ENCODE peak calls at places on chromosome 21, in four cellular contexts. R is IMR-90, S is mesenchymal stem cell, M is H9. V is an unnamed sample.

GRCh38 chr21:34886554-34887385 is 162.3 kb downstream of the RUNX1 start:
- DNase-seq in R (no peak), S (peak; percentile 51), M (peak; percentile 47), V (peak; percentile 47)

GRCh38 chr21:18369115-18369514 is 34.5 kb downstream of the TMPRSS15 start:
- DNase-seq in R (no peak), S (peak; percentile 46), M (no peak), V (peak; percentile 32)

GRCh38 chr21:35222021-35222420 is 172.9 kb upstream of the RUNX1 start:
- DNase-seq in R (no peak), S (no peak), M (no peak), V (no peak)

GRCh38 chr21:35226960-35227741 is 178.0 kb upstream of the RUNX1 start:
- DNase-seq in R (no peak), S (no peak), M (no peak), V (no peak)

GRCh38 chr21:29237110-29238051 is 61.3 kb upstream of the BACH1 start:
- DNase-seq in R (no peak), S (no peak), M (no peak), V (peak; percentile 47)

GRCh38 chr21:29678616-29679015 is 261.2 kb downstream of the GRIK1 start:
- DNase-seq in R (no peak), S (no peak), M (no peak), V (no peak)

GRCh38 chr21:37917612-37918011 is 1.4 kb upstream of the KCNJ6 start:
- DNase-seq in R (peak; percentile 87), S (peak; percentile 69), M (no peak), V (peak; percentile 69)

GRCh38 chr21:26961704-26962103 is 5.2 kb downstream of the ADAMTS5 start:
- DNase-seq in R (no peak), S (no peak), M (peak; percentile 51), V (no peak)

GRCh38 chr21:41317458-41317857 is 857 bp downstream of the FAM3B start:
- DNase-seq in R (no peak), S (no peak), M (no peak), V (no peak)

GRCh38 chr21:31515253-31515652 is 144.2 kb upstream of the SOD1 start:
- DNase-seq in R (no peak), S (no peak), M (no peak), V (no peak)

GRCh38 chr21:42195378-42196031 is 23.4 kb upstream of the ABCG1 start:
- DNase-seq in R (peak; percentile 55), S (peak; percentile 48), M (no peak), V (peak; percentile 33)

GRCh38 chr21:35616090-35616489 is 444.2 kb downstream of the SETD4 start:
- DNase-seq in R (peak; percentile 70), S (peak; percentile 29), M (no peak), V (no peak)

GRCh38 chr21:32131960-32132359 is 146.9 kb downstream of the MIS18A start:
- DNase-seq in R (peak; percentile 43), S (peak; percentile 25), M (peak; percentile 20), V (no peak)

GRCh38 chr21:41207401-41208388 is 39.7 kb downstream of the BACE2 start:
- DNase-seq in R (peak; percentile 86), S (no peak), M (no peak), V (no peak)

GRCh38 chr21:25582888-25583287 is 24.4 kb downstream of the MRPL39 start:
- DNase-seq in R (no peak), S (no peak), M (no peak), V (no peak)

GRCh38 chr21:41917531-41917930 is 36.3 kb downstream of the C2CD2 start:
- DNase-seq in R (no peak), S (no peak), M (no peak), V (no peak)

GRCh38 chr21:31410763-31411278 is 66.8 kb upstream of the TIAM1 start:
- DNase-seq in R (no peak), S (no peak), M (no peak), V (no peak)

GRCh38 chr21:17779486-17779885 is 39.7 kb downstream of the C21orf91 start:
- DNase-seq in R (no peak), S (peak; percentile 44), M (no peak), V (peak; percentile 31)

GRCh38 chr21:31660134-31660565 is 657 bp downstream of the SOD1 start:
- DNase-seq in R (no peak), S (peak; percentile 37), M (no peak), V (no peak)

GRCh38 chr21:31470896-31471694 is 127.0 kb upstream of the TIAM1 start:
- DNase-seq in R (no peak), S (no peak), M (no peak), V (no peak)

GRCh38 chr21:37061926-37062591 is 10.8 kb downstream of the PIGP start:
- DNase-seq in R (no peak), S (peak; percentile 46), M (no peak), V (peak; percentile 50)

GRCh38 chr21:40620386-40621145 is 226.4 kb downstream of the DSCAM start:
- DNase-seq in R (no peak), S (no peak), M (no peak), V (no peak)

GRCh38 chr21:36710729-36711048 is 11.8 kb downstream of the SIM2 start:
- DNase-seq in R (no peak), S (no peak), M (no peak), V (no peak)

GRCh38 chr21:34732388-34732821 is 63.6 kb downstream of the CLIC6 start:
- DNase-seq in R (no peak), S (no peak), M (no peak), V (peak; percentile 41)

GRCh38 chr21:45299864-45300785 is 12.4 kb upstream of the POFUT2 start:
- DNase-seq in R (peak; percentile 81), S (peak; percentile 98), M (no peak), V (no peak)

GRCh38 chr21:45302082-45303061 is 14.7 kb upstream of the POFUT2 start:
- DNase-seq in R (no peak), S (no peak), M (no peak), V (no peak)

GRCh38 chr21:45303111-45303615 is 15.5 kb upstream of the POFUT2 start:
- DNase-seq in R (no peak), S (no peak), M (no peak), V (no peak)

GRCh38 chr21:45300786-45301520 is 13.3 kb upstream of the POFUT2 start:
- DNase-seq in R (no peak), S (no peak), M (no peak), V (no peak)

DNA sequence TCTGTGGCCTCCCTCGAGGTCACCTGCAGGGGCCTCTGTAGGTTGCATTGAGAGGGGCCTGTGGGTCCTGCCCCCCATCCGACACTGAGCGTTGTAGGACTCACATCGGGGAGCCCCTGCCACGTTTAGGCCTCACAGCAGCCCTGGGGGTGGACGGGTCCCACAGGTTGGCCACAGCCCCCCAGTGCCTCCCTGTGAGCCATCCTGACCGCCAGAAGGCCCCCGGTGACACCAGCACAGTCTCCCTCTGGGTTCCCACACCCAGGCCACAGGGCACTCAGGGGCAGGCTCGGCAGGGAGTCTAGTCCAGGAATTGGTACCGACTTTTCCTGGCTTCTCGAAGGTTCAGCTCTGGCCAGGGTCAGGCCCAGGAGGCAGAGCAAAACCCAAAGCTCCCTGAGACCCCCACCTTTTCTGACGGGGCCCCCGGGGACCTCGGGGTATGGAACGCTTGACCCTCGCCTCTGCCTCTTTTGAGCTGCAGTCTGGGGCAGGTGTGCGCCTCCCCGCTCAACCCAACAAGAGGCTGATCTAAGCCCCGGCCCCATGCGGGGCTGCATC is 13.9 kb upstream of the POFUT2 start:
- DNase-seq in R (no peak), S (no peak), M (no peak), V (no peak)
- H4K91ac ChIP-seq in R (peak overlapping the region; percentile 43), S (peak overlapping the region; percentile 99), M (no peak overlapping the region), V (peak overlapping the region; percentile 94)

DNA sequence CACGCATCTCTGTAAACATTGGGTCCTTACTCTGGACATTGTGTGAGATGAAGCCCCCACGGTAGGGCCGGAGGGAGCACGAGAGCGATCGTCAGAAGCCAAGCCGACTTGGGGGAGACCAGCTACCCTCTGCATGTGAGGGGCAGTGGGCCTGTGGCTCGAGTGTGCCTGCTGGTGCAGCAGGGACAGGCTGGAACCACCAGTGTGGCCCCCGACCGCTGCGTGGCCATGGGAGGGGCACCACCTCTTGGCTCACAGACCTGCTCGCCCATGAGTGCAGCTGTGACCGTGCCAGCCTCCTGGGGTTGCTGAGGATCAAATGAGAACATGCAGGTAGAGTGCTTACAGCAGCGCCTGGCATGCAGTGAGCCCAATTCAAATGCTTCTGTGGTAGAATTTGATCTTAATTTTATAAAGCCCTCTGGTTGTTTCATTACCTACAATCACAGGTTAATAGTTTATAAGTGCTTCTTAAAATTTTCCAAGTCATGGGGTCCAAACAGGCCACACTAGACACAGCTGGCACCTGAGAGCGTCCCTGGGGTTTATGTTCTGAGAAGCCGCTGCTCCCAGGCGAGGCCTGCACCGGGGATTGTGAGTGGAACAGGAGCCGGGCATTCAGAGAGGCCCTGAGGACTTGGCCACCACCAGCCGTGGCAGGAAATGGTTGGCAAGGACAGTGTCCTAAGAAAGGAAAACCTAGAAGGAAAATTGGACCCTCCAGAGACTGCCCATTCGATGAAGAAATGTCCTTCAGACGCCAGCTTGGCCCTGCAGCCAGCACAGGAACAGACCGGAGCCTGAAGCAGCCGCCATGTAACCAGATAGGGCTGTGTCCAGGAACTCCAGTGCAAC is 22.6 kb upstream of the ADARB1 start:
- DNase-seq in R (no peak), S (no peak), M (no peak), V (no peak)
- H3K18ac ChIP-seq in R (peak overlapping the region; percentile 99), S (no peak overlapping the region), M (no peak overlapping the region), V (no peak overlapping the region)

GRCh38 chr21:33406493-33406892 is 3.3 kb downstream of the IFNGR2 start:
- DNase-seq in R (no peak), S (no peak), M (no peak), V (peak; percentile 20)

GRCh38 chr21:33402011-33402979 is 918 bp upstream of the IFNGR2 start:
- DNase-seq in R (peak; percentile 71), S (peak; percentile 82), M (peak; percentile 60), V (peak; percentile 96)

GRCh38 chr21:33401617-33401967 is 1.6 kb upstream of the IFNGR2 start:
- DNase-seq in R (no peak), S (peak; percentile 21), M (no peak), V (peak; percentile 99)

GRCh38 chr21:33403786-33404571 is 766 bp downstream of the IFNGR2 start:
- DNase-seq in R (peak; percentile 49), S (peak; percentile 73), M (peak; percentile 49), V (peak; percentile 47)

DNA sequence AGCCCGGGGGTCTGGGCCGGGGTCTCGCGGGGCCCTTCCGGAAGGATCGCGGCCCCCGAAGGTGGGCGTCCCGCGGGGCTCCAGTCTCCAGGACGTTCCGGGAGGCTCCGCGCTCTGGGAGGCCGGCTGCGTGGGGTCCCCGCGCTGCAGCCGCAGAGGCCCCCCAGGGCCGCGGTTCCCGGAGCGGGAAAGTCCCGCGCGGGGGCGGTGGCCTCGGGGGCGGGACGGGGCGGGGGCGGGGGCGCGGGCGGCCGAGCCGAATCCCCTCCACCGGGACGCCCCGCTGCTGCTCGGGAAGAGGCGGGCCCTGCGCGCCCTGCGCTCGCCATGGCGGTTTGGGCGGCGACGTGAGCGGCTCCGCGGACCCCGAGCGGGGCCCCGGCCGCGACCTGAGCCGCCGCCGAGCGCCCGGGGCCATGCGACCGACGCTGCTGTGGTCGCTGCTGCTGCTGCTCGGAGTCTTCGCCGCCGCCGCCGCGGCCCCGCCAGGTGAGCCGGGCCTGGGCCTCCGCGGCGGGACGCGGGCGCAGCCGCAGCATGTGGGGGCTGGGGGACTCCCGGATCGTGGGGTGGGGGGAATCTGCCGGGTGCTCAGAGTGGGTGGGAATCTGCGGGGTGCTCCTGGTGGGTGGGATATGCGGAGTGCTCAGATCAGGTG is at the start of gene IFNGR2:
- DNase-seq in R (no peak), S (peak; percentile 46), M (no peak), V (no peak)
- H4K91ac ChIP-seq in R (peak within 1 kb of the TSS; percentile 62), S (peak within 1 kb of the TSS; percentile 84), M (no peak within 1 kb of the TSS), V (peak within 1 kb of the TSS; percentile 95)

DNA sequence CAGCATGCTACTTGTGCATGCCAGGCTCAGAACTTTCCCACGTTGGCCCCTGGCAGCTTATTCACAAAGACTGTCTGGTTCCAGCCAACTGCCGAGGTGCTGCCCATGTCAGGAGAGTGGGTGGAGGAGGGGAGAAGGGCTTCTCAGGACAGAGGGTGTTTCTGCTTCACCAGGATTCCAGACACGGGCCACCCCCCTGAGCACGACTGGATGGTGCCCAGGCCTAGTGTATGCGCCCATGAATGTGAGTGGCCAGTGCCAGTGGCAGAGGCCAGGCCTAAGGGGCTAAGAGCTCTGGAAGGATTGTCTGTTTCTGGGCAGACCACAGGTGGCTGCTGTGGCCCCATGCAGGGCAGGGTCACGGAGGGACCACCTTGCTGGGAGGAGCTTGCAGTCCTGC is 148.1 kb upstream of the COL6A1 start:
- DNase-seq in R (no peak), S (no peak), M (peak; percentile 24), V (no peak)
- H3K18ac ChIP-seq in R (no peak overlapping the region), S (no peak overlapping the region), M (no peak overlapping the region), V (no peak overlapping the region)